ENCODE peak calls at places on chromosomes 12 and 14, in ten cellular contexts. K is SK-N-DZ; Y is activated naive CD8-positive, alpha-beta T cell treated with anti-CD3 and anti-CD28 coated beads for 36 hours; O is mesothelial cell of epicardium; L is GM12864; E is GDM1; X is T follicular helper cell; G is left cardiac atrium; B is activated CD4-positive, alpha-beta T cell treated with anti-CD3 and anti-CD28 coated beads for 24 hours; T is NCI-H345. R is an unnamed sample.

GRCh38 chr12:44696542-44696941 is 179.6 kb downstream of the NELL2 start:
- DNase-seq in K (no peak), Y (no peak), O (no peak), L (no peak), E (no peak), X (no peak), G (no peak), B (no peak), T (no peak), R (no peak)

GRCh38 chr12:108567388-108567787 is 5.0 kb downstream of the ISCU start:
- DNase-seq in K (no peak), Y (no peak), O (no peak), L (no peak), E (no peak), X (no peak), G (no peak), B (no peak), T (no peak), R (no peak)

GRCh38 chr14:104388011-104388521 is 191.5 kb upstream of the C14orf180 start:
- DNase-seq in K (no peak), Y (no peak), O (peak), L (no peak), E (no peak), X (no peak), G (no peak), B (no peak), T (no peak), R (no peak)

GRCh38 chr12:71397433-71397954 is 42.1 kb upstream of the LGR5 start:
- DNase-seq in K (no peak), Y (no peak), O (no peak), L (no peak), E (no peak), X (no peak), G (no peak), B (no peak), T (no peak), R (no peak)

GRCh38 chr12:122148657-122149056 is 25.4 kb downstream of the IL31 start:
- DNase-seq in K (no peak), Y (no peak), O (no peak), L (no peak), E (no peak), X (no peak), G (no peak), B (no peak), T (no peak), R (no peak)

GRCh38 chr14:21408152-21408551 is 24.3 kb upstream of the SUPT16H start:
- DNase-seq in K (no peak), Y (no peak), O (no peak), L (no peak), E (no peak), X (no peak), G (no peak), B (no peak), T (no peak), R (no peak)

GRCh38 chr14:61281186-61281676 is at the start of gene TMEM30B:
- DNase-seq in K (no peak), Y (no peak), O (peak), L (no peak), E (no peak), X (peak), G (peak), B (no peak), T (peak), R (no peak)

GRCh38 chr14:99757331-99758070 is 35.7 kb upstream of the EML1 start:
- DNase-seq in K (no peak), Y (no peak), O (no peak), L (no peak), E (no peak), X (no peak), G (no peak), B (no peak), T (no peak), R (no peak)

GRCh38 chr12:90987101-90987500 is 17.7 kb downstream of the EPYC start:
- DNase-seq in K (no peak), Y (no peak), O (no peak), L (no peak), E (no peak), X (no peak), G (no peak), B (no peak), T (no peak), R (no peak)

GRCh38 chr12:63967358-63967757 is 122.9 kb downstream of the SRGAP1 start:
- DNase-seq in K (no peak), Y (no peak), O (no peak), L (no peak), E (no peak), X (no peak), G (no peak), B (no peak), T (no peak), R (no peak)

GRCh38 chr12:50603817-50604639 is 99.2 kb downstream of the DIP2B start:
- DNase-seq in K (no peak), Y (no peak), O (no peak), L (no peak), E (no peak), X (no peak), G (peak), B (no peak), T (no peak), R (no peak)

GRCh38 chr14:100413699-100414098 is 90.6 kb downstream of the SLC25A47 start:
- DNase-seq in K (no peak), Y (no peak), O (no peak), L (no peak), E (no peak), X (no peak), G (no peak), B (no peak), T (no peak), R (no peak)

GRCh38 chr12:5827591-5827990 is 117.5 kb downstream of the ANO2 start:
- DNase-seq in K (no peak), Y (no peak), O (no peak), L (no peak), E (no peak), X (no peak), G (no peak), B (no peak), T (no peak), R (no peak)

GRCh38 chr12:52242442-52243263 is 9.6 kb downstream of the KRT7 start:
- DNase-seq in K (no peak), Y (no peak), O (no peak), L (no peak), E (no peak), X (no peak), G (no peak), B (no peak), T (no peak), R (no peak)

GRCh38 chr12:124321040-124321481 is 26.2 kb downstream of the RFLNA start:
- DNase-seq in K (no peak), Y (peak), O (peak), L (no peak), E (peak), X (peak), G (peak), B (peak), T (peak), R (peak)